ENCODE peak calls at places on chromosomes 3 and 15, in four cellular contexts. O is K562, Q is HEK293T, G is HepG2. I is an unnamed sample.

GRCh38 chr3:167917969-167918368 is 177.8 kb downstream of the GOLIM4 start:
- DNase-seq in O (no peak), Q (no peak), G (no peak), I (no peak)

GRCh38 chr15:59622289-59622688 is 10.7 kb downstream of the GCNT3 start:
- DNase-seq in O (peak; percentile 35), Q (peak; percentile 66), G (peak; percentile 79), I (peak; percentile 69)

GRCh38 chr15:62392411-62392810 is 227.3 kb upstream of the C2CD4B start:
- DNase-seq in O (no peak), Q (no peak), G (peak; percentile 75), I (peak; percentile 15)

GRCh38 chr3:72177075-72178050 is 392.4 kb upstream of the PROK2 start:
- DNase-seq in O (peak; percentile 60), Q (no peak), G (no peak), I (no peak)

GRCh38 chr15:81899730-81900129 is 146.1 kb downstream of the MEX3B start:
- DNase-seq in O (no peak), Q (no peak), G (no peak), I (no peak)

GRCh38 chr3:155497930-155498647 is 204.6 kb upstream of the STRIT1 start:
- DNase-seq in O (no peak), Q (no peak), G (peak; percentile 7), I (no peak)

GRCh38 chr15:64112904-64113303 is 17.1 kb downstream of the SNX1 start:
- DNase-seq in O (no peak), Q (no peak), G (no peak), I (no peak)

GRCh38 chr3:172511783-172512357 is 11.4 kb downstream of the TNFSF10 start:
- DNase-seq in O (no peak), Q (no peak), G (no peak), I (no peak)

GRCh38 chr3:149547413-149547812 is 72.9 kb downstream of the TM4SF4 start:
- DNase-seq in O (no peak), Q (no peak), G (no peak), I (no peak)

GRCh38 chr3:184755315-184755731 is 43.5 kb upstream of the MAGEF1 start:
- DNase-seq in O (no peak), Q (no peak), G (no peak), I (no peak)

GRCh38 chr15:60589253-60589652 is 110.3 kb upstream of the ICE2 start:
- DNase-seq in O (no peak), Q (no peak), G (no peak), I (no peak)

GRCh38 chr3:13203398-13204176 is 130.4 kb upstream of the IQSEC1 start:
- DNase-seq in O (no peak), Q (no peak), G (no peak), I (no peak)

GRCh38 chr3:185059766-185060165 is 93.1 kb downstream of the C3orf70 start:
- DNase-seq in O (no peak), Q (no peak), G (no peak), I (no peak)

GRCh38 chr3:77096966-77097890 is 57.3 kb downstream of the ROBO2 start:
- DNase-seq in O (peak; percentile 7), Q (no peak), G (no peak), I (no peak)

GRCh38 chr3:156687023-156687422 is 12.6 kb downstream of the TIPARP start:
- DNase-seq in O (no peak), Q (no peak), G (no peak), I (no peak)

GRCh38 chr3:6110451-6110850 is 750.5 kb upstream of the GRM7 start:
- DNase-seq in O (no peak), Q (no peak), G (no peak), I (no peak)

GRCh38 chr3:144265527-144266100 is 294.0 kb downstream of the DIPK2A start:
- DNase-seq in O (no peak), Q (no peak), G (no peak), I (no peak)

GRCh38 chr3:156553705-156554356 is 1.1 kb downstream of the SSR3 start:
- DNase-seq in O (no peak), Q (no peak), G (peak; percentile 60), I (no peak)

GRCh38 chr3:166362698-166363097 is 525.5 kb upstream of the BCHE start:
- DNase-seq in O (no peak), Q (no peak), G (no peak), I (no peak)

GRCh38 chr15:80169768-80170357 is 17.1 kb downstream of the FAH start:
- DNase-seq in O (no peak), Q (no peak), G (no peak), I (no peak)
- TF ChIP-seq ELF4 in O (no peak), Q (no peak), G (no peak), I (no peak)

GRCh38 chr15:85785887-85786777 is 8.6 kb downstream of the KLHL25 start:
- DNase-seq in O (no peak), Q (no peak), G (peak; percentile 79), I (no peak)
- TF ChIP-seq SP1 in O (no peak), Q (no peak), G (no peak), I (no peak)

GRCh38 chr15:84929795-84930371 is 45.4 kb downstream of the SLC28A1 start:
- DNase-seq in O (peak; percentile 67), Q (no peak), G (peak; percentile 90), I (no peak)
- TF ChIP-seq ELF4 in O (no peak), Q (no peak), G (no peak), I (no peak)

DNA sequence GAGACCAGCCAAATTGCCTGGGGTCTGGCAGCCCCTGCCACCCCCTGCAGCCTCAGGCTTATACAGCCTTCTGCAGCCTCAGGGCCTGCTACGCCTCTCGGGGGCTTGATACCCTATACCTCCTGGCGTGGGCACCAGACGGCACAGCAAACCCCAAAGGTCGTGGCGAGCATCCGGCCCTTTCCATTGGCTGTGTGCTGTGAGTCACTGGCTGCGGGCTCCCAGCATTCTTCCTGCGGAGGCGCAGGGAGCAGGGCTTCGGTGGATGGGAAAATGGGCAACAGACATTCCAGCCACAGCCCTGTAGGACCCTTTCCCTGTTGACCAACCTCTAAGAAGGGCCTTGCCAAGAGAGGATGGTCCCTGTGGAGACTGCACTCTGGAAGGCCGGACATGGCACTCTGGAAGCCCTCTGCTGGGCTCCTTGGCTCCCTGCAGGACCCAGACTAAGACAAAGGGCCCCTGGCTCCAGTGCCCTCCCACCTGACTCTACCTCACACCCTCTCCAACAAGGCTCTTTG is 59.6 kb downstream of the ITGA11 start:
- DNase-seq in O (peak; percentile 27), Q (peak; percentile 51), G (peak; percentile 16), I (peak; percentile 62)
- TF ChIP-seq SP1 in O (no peak), Q (no peak), G (no peak), I (no peak)

GRCh38 chr3:61173685-61174084 is 77.6 kb downstream of the FHIT start:
- DNase-seq in O (no peak), Q (no peak), G (peak; percentile 12), I (no peak)
- TF ChIP-seq ELF4 in O (no peak), Q (no peak), G (no peak), I (no peak)

GRCh38 chr3:58488962-58489361 is 2.9 kb upstream of the KCTD6 start:
- DNase-seq in O (no peak), Q (no peak), G (no peak), I (no peak)

GRCh38 chr3:58490860-58491501 is 915 bp upstream of the KCTD6 start:
- DNase-seq in O (no peak), Q (no peak), G (no peak), I (no peak)

GRCh38 chr3:58494107-58494506 is 2.2 kb downstream of the KCTD6 start:
- DNase-seq in O (no peak), Q (no peak), G (no peak), I (no peak)

GRCh38 chr3:58492385-58492970 is 582 bp downstream of the KCTD6 start:
- DNase-seq in O (no peak), Q (no peak), G (no peak), I (no peak)

DNA sequence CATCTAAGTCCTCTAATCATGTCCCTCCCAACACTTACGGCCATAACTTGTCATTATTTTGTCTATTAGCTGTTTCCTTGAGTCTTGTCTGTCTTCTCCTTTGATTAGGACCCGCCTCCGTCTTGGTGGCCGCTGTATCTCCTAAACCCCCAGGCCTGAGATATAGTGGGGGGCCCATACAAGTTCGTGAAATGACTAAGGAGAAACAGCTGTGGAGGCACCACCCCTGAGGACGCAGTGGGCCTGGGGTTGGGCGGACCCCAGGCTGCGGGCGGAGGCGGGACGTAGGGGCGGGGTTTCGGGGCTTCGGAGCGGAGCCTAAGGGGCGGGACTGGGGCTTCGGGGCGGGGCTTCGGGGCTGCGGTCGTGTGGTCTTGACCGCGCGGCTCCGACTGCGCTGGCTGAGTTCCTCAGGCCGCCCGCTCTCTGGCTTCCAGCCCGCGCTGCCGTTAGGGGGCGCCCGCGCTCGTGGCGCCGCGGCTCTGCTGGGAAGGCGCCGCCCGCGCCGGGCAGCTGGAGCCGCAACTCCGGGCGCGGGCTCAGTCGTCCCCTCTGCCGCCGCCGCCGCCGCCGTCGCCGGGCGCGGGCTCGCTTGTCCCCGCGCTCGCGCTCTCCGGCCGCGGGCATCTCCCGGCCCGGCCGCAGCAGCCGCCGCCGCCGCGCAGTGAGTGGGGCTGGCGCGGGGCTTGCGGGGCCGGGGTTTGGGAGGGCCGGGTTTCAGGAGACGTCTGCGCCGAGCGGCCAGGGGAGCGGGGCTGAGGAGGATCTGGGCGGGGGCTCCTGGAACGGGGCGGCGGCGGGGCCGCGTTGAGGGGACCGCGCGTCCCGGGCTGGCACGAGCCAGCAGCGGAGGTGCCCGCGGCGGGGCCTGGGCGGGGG is at the start of gene KCTD6:
- DNase-seq in O (peak; percentile 89), Q (peak; percentile 97), G (peak; percentile 81), I (peak; percentile 97)
- TF ChIP-seq SP1 in O (no peak), Q (no peak), G (no peak), I (peak; percentile 64)